ENCODE peak calls at places on chromosome 21, in four cellular contexts. One of them, this sample, is unnamed.

GRCh38 chr21:34707876-34708325 is 39.1 kb downstream of the CLIC6 start:
- DNase-seq in activated T-helper 1 cell treated with Interleukin-2 at 50 U/mL for 16 hours: peak
- DNase-seq in astrocyte of the cerebellum: no peak
- DNase-seq in psoas muscle: no peak
- DNase-seq in this sample: no peak

GRCh38 chr21:41772351-41773080 is 5.7 kb upstream of the RIPK4 start:
- DNase-seq in activated T-helper 1 cell treated with Interleukin-2 at 50 U/mL for 16 hours: no peak
- DNase-seq in astrocyte of the cerebellum: no peak
- DNase-seq in psoas muscle: no peak
- DNase-seq in this sample: no peak

GRCh38 chr21:44332383-44332782 is 6.8 kb downstream of the CFAP410 start:
- DNase-seq in activated T-helper 1 cell treated with Interleukin-2 at 50 U/mL for 16 hours: no peak
- DNase-seq in astrocyte of the cerebellum: no peak
- DNase-seq in psoas muscle: no peak
- DNase-seq in this sample: no peak

GRCh38 chr21:15617968-15618367 is 111.8 kb upstream of the USP25 start:
- DNase-seq in activated T-helper 1 cell treated with Interleukin-2 at 50 U/mL for 16 hours: no peak
- DNase-seq in astrocyte of the cerebellum: peak
- DNase-seq in psoas muscle: no peak
- DNase-seq in this sample: no peak

GRCh38 chr21:38460171-38460742 is 38.0 kb downstream of the ERG start:
- DNase-seq in activated T-helper 1 cell treated with Interleukin-2 at 50 U/mL for 16 hours: no peak
- DNase-seq in astrocyte of the cerebellum: peak
- DNase-seq in psoas muscle: no peak
- DNase-seq in this sample: peak

GRCh38 chr21:33642896-33643657 is 776 bp downstream of the ITSN1 start:
- DNase-seq in activated T-helper 1 cell treated with Interleukin-2 at 50 U/mL for 16 hours: no peak
- DNase-seq in astrocyte of the cerebellum: no peak
- DNase-seq in psoas muscle: peak
- DNase-seq in this sample: peak

GRCh38 chr21:28971171-28971570 is 21.5 kb downstream of the LTN1 start:
- DNase-seq in activated T-helper 1 cell treated with Interleukin-2 at 50 U/mL for 16 hours: no peak
- DNase-seq in astrocyte of the cerebellum: no peak
- DNase-seq in psoas muscle: no peak
- DNase-seq in this sample: no peak

GRCh38 chr21:28144653-28145052 is 848.0 kb downstream of the LTN1 start:
- DNase-seq in activated T-helper 1 cell treated with Interleukin-2 at 50 U/mL for 16 hours: no peak
- DNase-seq in astrocyte of the cerebellum: no peak
- DNase-seq in psoas muscle: no peak
- DNase-seq in this sample: no peak

GRCh38 chr21:34779860-34780259 is 111.1 kb downstream of the CLIC6 start:
- DNase-seq in activated T-helper 1 cell treated with Interleukin-2 at 50 U/mL for 16 hours: no peak
- DNase-seq in astrocyte of the cerebellum: no peak
- DNase-seq in psoas muscle: no peak
- DNase-seq in this sample: no peak

GRCh38 chr21:26844258-26845065 is 747 bp downstream of the ADAMTS1 start:
- DNase-seq in activated T-helper 1 cell treated with Interleukin-2 at 50 U/mL for 16 hours: no peak
- DNase-seq in astrocyte of the cerebellum: no peak
- DNase-seq in psoas muscle: peak
- DNase-seq in this sample: peak

GRCh38 chr21:14690886-14691285 is 144.8 kb upstream of the SAMSN1 start:
- DNase-seq in activated T-helper 1 cell treated with Interleukin-2 at 50 U/mL for 16 hours: no peak
- DNase-seq in astrocyte of the cerebellum: no peak
- DNase-seq in psoas muscle: no peak
- DNase-seq in this sample: no peak

GRCh38 chr21:44494418-44494817 is 39.1 kb downstream of the LRRC3 start:
- DNase-seq in activated T-helper 1 cell treated with Interleukin-2 at 50 U/mL for 16 hours: no peak
- DNase-seq in astrocyte of the cerebellum: no peak
- DNase-seq in psoas muscle: peak
- DNase-seq in this sample: no peak

GRCh38 chr21:38985423-38986378 is 180.0 kb downstream of the ETS2 start:
- DNase-seq in activated T-helper 1 cell treated with Interleukin-2 at 50 U/mL for 16 hours: no peak
- DNase-seq in astrocyte of the cerebellum: peak
- DNase-seq in psoas muscle: peak
- DNase-seq in this sample: no peak

GRCh38 chr21:45910548-45911221 is 70.9 kb upstream of the COL6A1 start:
- DNase-seq in activated T-helper 1 cell treated with Interleukin-2 at 50 U/mL for 16 hours: no peak
- DNase-seq in astrocyte of the cerebellum: no peak
- DNase-seq in psoas muscle: peak
- DNase-seq in this sample: no peak

GRCh38 chr21:37870229-37870628 is 46.0 kb downstream of the KCNJ6 start:
- DNase-seq in activated T-helper 1 cell treated with Interleukin-2 at 50 U/mL for 16 hours: no peak
- DNase-seq in astrocyte of the cerebellum: no peak
- DNase-seq in psoas muscle: no peak
- DNase-seq in this sample: no peak

GRCh38 chr21:21200103-21200938 is 202.1 kb downstream of the NCAM2 start:
- DNase-seq in activated T-helper 1 cell treated with Interleukin-2 at 50 U/mL for 16 hours: no peak
- DNase-seq in astrocyte of the cerebellum: peak
- DNase-seq in psoas muscle: peak
- DNase-seq in this sample: no peak

GRCh38 chr21:31559368-31560119 is 99.9 kb upstream of the SOD1 start:
- DNase-seq in activated T-helper 1 cell treated with Interleukin-2 at 50 U/mL for 16 hours: peak
- DNase-seq in astrocyte of the cerebellum: peak
- DNase-seq in psoas muscle: peak
- DNase-seq in this sample: peak

GRCh38 chr21:15514073-15514946 is 215.5 kb upstream of the USP25 start:
- DNase-seq in activated T-helper 1 cell treated with Interleukin-2 at 50 U/mL for 16 hours: peak
- DNase-seq in astrocyte of the cerebellum: no peak
- DNase-seq in psoas muscle: no peak
- DNase-seq in this sample: no peak

GRCh38 chr21:37673801-37674575 is 242.3 kb downstream of the KCNJ6 start:
- DNase-seq in activated T-helper 1 cell treated with Interleukin-2 at 50 U/mL for 16 hours: no peak
- DNase-seq in astrocyte of the cerebellum: no peak
- DNase-seq in psoas muscle: no peak
- DNase-seq in this sample: no peak

GRCh38 chr21:45926281-45926680 is 55.3 kb upstream of the COL6A1 start:
- DNase-seq in activated T-helper 1 cell treated with Interleukin-2 at 50 U/mL for 16 hours: no peak
- DNase-seq in astrocyte of the cerebellum: no peak
- DNase-seq in psoas muscle: no peak
- DNase-seq in this sample: no peak

GRCh38 chr21:34530264-34530663 is 18.3 kb upstream of the KCNE1 start:
- DNase-seq in activated T-helper 1 cell treated with Interleukin-2 at 50 U/mL for 16 hours: no peak
- DNase-seq in astrocyte of the cerebellum: peak
- DNase-seq in psoas muscle: no peak
- DNase-seq in this sample: no peak

GRCh38 chr21:22575165-22575584 is 1577.0 kb downstream of the NCAM2 start:
- DNase-seq in activated T-helper 1 cell treated with Interleukin-2 at 50 U/mL for 16 hours: no peak
- DNase-seq in astrocyte of the cerebellum: no peak
- DNase-seq in psoas muscle: no peak
- DNase-seq in this sample: no peak

GRCh38 chr21:27045281-27045985 is 78.5 kb upstream of the ADAMTS5 start:
- DNase-seq in activated T-helper 1 cell treated with Interleukin-2 at 50 U/mL for 16 hours: no peak
- DNase-seq in astrocyte of the cerebellum: no peak
- DNase-seq in psoas muscle: no peak
- DNase-seq in this sample: no peak

GRCh38 chr21:25997788-25998611 is 172.6 kb downstream of the APP start:
- DNase-seq in activated T-helper 1 cell treated with Interleukin-2 at 50 U/mL for 16 hours: no peak
- DNase-seq in astrocyte of the cerebellum: no peak
- DNase-seq in psoas muscle: no peak
- DNase-seq in this sample: no peak

GRCh38 chr21:41068411-41069304 is 99.3 kb upstream of the BACE2 start:
- DNase-seq in activated T-helper 1 cell treated with Interleukin-2 at 50 U/mL for 16 hours: peak
- DNase-seq in astrocyte of the cerebellum: peak
- DNase-seq in psoas muscle: peak
- DNase-seq in this sample: peak

GRCh38 chr21:45612096-45613019 is 31.2 kb upstream of the PCBP3 start:
- DNase-seq in activated T-helper 1 cell treated with Interleukin-2 at 50 U/mL for 16 hours: no peak
- DNase-seq in astrocyte of the cerebellum: peak
- DNase-seq in psoas muscle: no peak
- DNase-seq in this sample: no peak

GRCh38 chr21:33425825-33426224 is 22.6 kb downstream of the IFNGR2 start:
- DNase-seq in activated T-helper 1 cell treated with Interleukin-2 at 50 U/mL for 16 hours: no peak
- DNase-seq in astrocyte of the cerebellum: no peak
- DNase-seq in psoas muscle: no peak
- DNase-seq in this sample: no peak

GRCh38 chr21:45469273-45470086 is 64.5 kb downstream of the COL18A1 start:
- DNase-seq in activated T-helper 1 cell treated with Interleukin-2 at 50 U/mL for 16 hours: no peak
- DNase-seq in astrocyte of the cerebellum: no peak
- DNase-seq in psoas muscle: peak
- DNase-seq in this sample: no peak

GRCh38 chr21:20617130-20617529 is 381.1 kb upstream of the NCAM2 start:
- DNase-seq in activated T-helper 1 cell treated with Interleukin-2 at 50 U/mL for 16 hours: no peak
- DNase-seq in astrocyte of the cerebellum: no peak
- DNase-seq in psoas muscle: no peak
- DNase-seq in this sample: no peak

GRCh38 chr21:29258626-29259335 is 39.9 kb upstream of the BACH1 start:
- DNase-seq in activated T-helper 1 cell treated with Interleukin-2 at 50 U/mL for 16 hours: no peak
- DNase-seq in astrocyte of the cerebellum: peak
- DNase-seq in psoas muscle: no peak
- DNase-seq in this sample: no peak

GRCh38 chr21:42156690-42157605 is 62.0 kb upstream of the ABCG1 start:
- DNase-seq in activated T-helper 1 cell treated with Interleukin-2 at 50 U/mL for 16 hours: no peak
- DNase-seq in astrocyte of the cerebellum: no peak
- DNase-seq in psoas muscle: no peak
- DNase-seq in this sample: no peak

GRCh38 chr21:31576428-31576827 is 83.1 kb upstream of the SOD1 start:
- DNase-seq in activated T-helper 1 cell treated with Interleukin-2 at 50 U/mL for 16 hours: no peak
- DNase-seq in astrocyte of the cerebellum: no peak
- DNase-seq in psoas muscle: no peak
- DNase-seq in this sample: no peak

GRCh38 chr21:33754493-33754892 is 112.2 kb downstream of the ITSN1 start:
- DNase-seq in activated T-helper 1 cell treated with Interleukin-2 at 50 U/mL for 16 hours: no peak
- DNase-seq in astrocyte of the cerebellum: no peak
- DNase-seq in psoas muscle: no peak
- DNase-seq in this sample: no peak

This sample was measured in left lung.